ENCODE peak calls at places on chromosomes 13 and 19, in ten cellular contexts. H is glutamatergic neuron; E is stimulated activated CD4-positive, alpha-beta T cell treated with anti-CD3 and anti-CD28 coated beads, TNF-alpha, amount 100 ng/mL, for 24 hours; L is NCI-H2171 treated with DMSO at 0.1 percent for 48 hours; R is left colon; Y is Right ventricle myocardium superior; B is stimulated activated CD8-positive, alpha-beta memory T cell treated with anti-CD3 and anti-CD28 coated beads, Interleukin-4, amount 100 ng/mL, for 24 hours; J is ACHN; I is HT1080; X is SHP77. M is an unnamed sample.

GRCh38 chr19:56671613-56671994 is at the start of gene ZNF835:
- DNase-seq in E (peak; percentile 73), Y (peak; percentile 99), R (peak; percentile 81), X (no peak), J (no peak), I (peak; percentile 31), H (peak; percentile 95), B (peak; percentile 76), L (peak; percentile 84), M (no peak)

GRCh38 chr19:47075941-47076340 is 27.5 kb upstream of the TMEM160 start:
- DNase-seq in E (no peak), L (no peak), B (no peak), Y (no peak), H (no peak), X (no peak), J (peak; percentile 8), R (no peak), I (no peak), M (no peak)

GRCh38 chr13:39185326-39185725 is 147.1 kb downstream of the NHLRC3 start:
- DNase-seq in L (no peak), H (no peak), Y (no peak), E (no peak), B (no peak), R (no peak), J (no peak), X (no peak), I (no peak), M (no peak)

GRCh38 chr19:49210108-49210900 is 52.7 kb downstream of the TRPM4 start:
- DNase-seq in I (no peak), E (no peak), L (no peak), B (peak; percentile 9), R (peak; percentile 38), X (no peak), Y (peak; percentile 47), J (no peak), H (peak; percentile 85), M (peak; percentile 56)

GRCh38 chr13:67147257-67148218 is 82.6 kb downstream of the PCDH9 start:
- DNase-seq in E (no peak), Y (no peak), J (peak; percentile 28), L (peak; percentile 40), I (peak; percentile 58), X (peak; percentile 6), R (no peak), B (no peak), H (peak; percentile 28), M (no peak)

GRCh38 chr19:21117041-21117907 is 24.6 kb upstream of the ZNF431 start:
- DNase-seq in X (no peak), J (no peak), R (no peak), E (no peak), Y (no peak), B (no peak), I (no peak), H (no peak), L (no peak), M (no peak)

GRCh38 chr13:113932060-113932459 is 41.8 kb downstream of the C13orf46 start:
- DNase-seq in B (no peak), J (no peak), E (no peak), X (no peak), I (no peak), R (no peak), Y (no peak), L (no peak), H (no peak), M (no peak)

GRCh38 chr13:101799196-101799595 is 346.7 kb downstream of the ITGBL1 start:
- DNase-seq in Y (no peak), R (no peak), I (no peak), X (no peak), J (no peak), B (no peak), H (no peak), L (no peak), E (no peak), M (no peak)

GRCh38 chr19:56132316-56132822 is 8.7 kb upstream of the ZNF444 start:
- DNase-seq in J (no peak), H (no peak), R (no peak), E (no peak), B (no peak), I (no peak), X (no peak), L (no peak), Y (no peak), M (no peak)

GRCh38 chr19:14475251-14476073 is at the start of gene PTGER1:
- DNase-seq in J (peak; percentile 41), R (no peak), X (no peak), L (no peak), H (peak; percentile 54), Y (no peak), B (no peak), I (peak; percentile 49), E (no peak), M (peak; percentile 71)

GRCh38 chr19:29022599-29022998 is 190.4 kb downstream of the UQCRFS1 start:
- DNase-seq in E (no peak), I (no peak), X (no peak), H (no peak), J (no peak), R (no peak), Y (no peak), B (no peak), L (no peak), M (no peak)

GRCh38 chr19:15180451-15181390 is 20.1 kb downstream of the NOTCH3 start:
- DNase-seq in B (no peak), Y (no peak), R (peak; percentile 49), J (no peak), E (no peak), L (peak; percentile 54), I (no peak), X (no peak), H (no peak), M (peak; percentile 68)

GRCh38 chr19:7408251-7408650 is 59.5 kb downstream of the ARHGEF18 start:
- DNase-seq in L (no peak), B (no peak), R (no peak), E (no peak), X (no peak), J (no peak), I (no peak), H (no peak), Y (no peak), M (no peak)

GRCh38 chr13:76632388-76633044 is 253.7 kb downstream of the KCTD12 start:
- DNase-seq in E (no peak), Y (no peak), J (no peak), H (no peak), I (no peak), B (no peak), L (no peak), R (no peak), X (no peak), M (no peak)

GRCh38 chr19:55042688-55043087 is 4.6 kb upstream of the GP6 start:
- DNase-seq in H (no peak), Y (no peak), L (no peak), X (no peak), I (no peak), B (no peak), R (no peak), E (no peak), J (no peak), M (no peak)

GRCh38 chr19:9673912-9674668 is 810 bp downstream of the ZNF562 start:
- DNase-seq in X (no peak), R (no peak), I (peak; percentile 79), Y (no peak), E (no peak), H (no peak), L (no peak), J (peak; percentile 11), B (no peak), M (no peak)

GRCh38 chr19:2524361-2524839 is 48.5 kb downstream of the GADD45B start:
- DNase-seq in I (no peak), H (no peak), L (no peak), X (no peak), E (no peak), J (no peak), Y (no peak), R (no peak), B (no peak), M (no peak)

GRCh38 chr13:30607908-30608307 is 9.8 kb upstream of the USPL1 start:
- DNase-seq in X (no peak), I (no peak), L (no peak), Y (no peak), H (no peak), E (peak; percentile 21), R (peak; percentile 34), B (peak; percentile 15), J (no peak), M (no peak)

GRCh38 chr13:96542986-96543385 is 451.3 kb downstream of the OXGR1 start:
- DNase-seq in J (no peak), R (no peak), L (no peak), I (no peak), X (no peak), Y (no peak), B (no peak), H (no peak), E (no peak), M (no peak)

GRCh38 chr13:42525035-42525504 is 48.9 kb upstream of the TNFSF11 start:
- DNase-seq in L (no peak), R (no peak), Y (no peak), B (no peak), X (no peak), E (no peak), I (peak; percentile 91), J (peak; percentile 65), H (no peak), M (no peak)

GRCh38 chr13:112883241-112883945 is 85.6 kb upstream of the MCF2L start:
- DNase-seq in L (no peak), B (no peak), E (no peak), H (no peak), J (no peak), X (no peak), R (no peak), Y (no peak), I (no peak), M (no peak)

GRCh38 chr19:48975947-48976847 is 11.1 kb downstream of the FTL start:
- DNase-seq in H (peak; percentile 68), R (no peak), E (no peak), I (peak; percentile 56), X (peak; percentile 40), J (no peak), L (peak; percentile 60), B (no peak), Y (no peak), M (peak; percentile 71)

M was measured in BE2C.